ENCODE peak calls at places on chromosome 21, in nine cellular contexts. One of them, this sample, is unnamed.
A peak's percentile ranks its signal among the peaks of the same experiment; 100 is the strongest.

GRCh38 chr21:42556960-42557359 is 43.3 kb downstream of the SLC37A1 start:
- DNase-seq in IMR-90: no peak
- DNase-seq in hepatocyte: no peak
- DNase-seq in HCT116: no peak
- DNase-seq in PC-3: no peak
- DNase-seq in fibroblast of lung: no peak
- DNase-seq in PC-9: no peak
- DNase-seq in mesendoderm: no peak
- DNase-seq in A549: no peak
- DNase-seq in this sample: no peak

GRCh38 chr21:14401217-14401616 is 18.3 kb upstream of the HSPA13 start:
- DNase-seq in IMR-90: no peak
- DNase-seq in hepatocyte: no peak
- DNase-seq in HCT116: no peak
- DNase-seq in PC-3: no peak
- DNase-seq in fibroblast of lung: no peak
- DNase-seq in PC-9: no peak
- DNase-seq in mesendoderm: peak; percentile 43
- DNase-seq in A549: no peak
- DNase-seq in this sample: no peak

GRCh38 chr21:35244514-35244913 is 195.4 kb upstream of the RUNX1 start:
- DNase-seq in IMR-90: peak; percentile 77
- DNase-seq in hepatocyte: no peak
- DNase-seq in HCT116: no peak
- DNase-seq in PC-3: no peak
- DNase-seq in fibroblast of lung: peak; percentile 14
- DNase-seq in PC-9: no peak
- DNase-seq in mesendoderm: no peak
- DNase-seq in A549: no peak
- DNase-seq in this sample: no peak

GRCh38 chr21:21188513-21189188 is 190.4 kb downstream of the NCAM2 start:
- DNase-seq in IMR-90: no peak
- DNase-seq in hepatocyte: no peak
- DNase-seq in HCT116: no peak
- DNase-seq in PC-3: no peak
- DNase-seq in fibroblast of lung: no peak
- DNase-seq in PC-9: no peak
- DNase-seq in mesendoderm: no peak
- DNase-seq in A549: no peak
- DNase-seq in this sample: no peak

GRCh38 chr21:32088471-32088870 is 190.4 kb downstream of the MIS18A start:
- DNase-seq in IMR-90: no peak
- DNase-seq in hepatocyte: no peak
- DNase-seq in HCT116: no peak
- DNase-seq in PC-3: no peak
- DNase-seq in fibroblast of lung: no peak
- DNase-seq in PC-9: no peak
- DNase-seq in mesendoderm: no peak
- DNase-seq in A549: no peak
- DNase-seq in this sample: no peak

GRCh38 chr21:26389971-26390641 is 183.0 kb downstream of the CYYR1 start:
- DNase-seq in IMR-90: peak; percentile 21
- DNase-seq in hepatocyte: no peak
- DNase-seq in HCT116: peak; percentile 34
- DNase-seq in PC-3: peak; percentile 96
- DNase-seq in fibroblast of lung: peak; percentile 77
- DNase-seq in PC-9: peak; percentile 98
- DNase-seq in mesendoderm: peak; percentile 21
- DNase-seq in A549: peak; percentile 75
- DNase-seq in this sample: peak; percentile 83

GRCh38 chr21:31557956-31558838 is 101.3 kb upstream of the SOD1 start:
- DNase-seq in IMR-90: no peak
- DNase-seq in hepatocyte: peak; percentile 64
- DNase-seq in HCT116: no peak
- DNase-seq in PC-3: peak; percentile 8
- DNase-seq in fibroblast of lung: peak; percentile 15
- DNase-seq in PC-9: peak; percentile 40
- DNase-seq in mesendoderm: peak; percentile 77
- DNase-seq in A549: no peak
- DNase-seq in this sample: peak; percentile 59

GRCh38 chr21:29189358-29189757 is 58.9 kb downstream of the MAP3K7CL start:
- DNase-seq in IMR-90: peak; percentile 44
- DNase-seq in hepatocyte: no peak
- DNase-seq in HCT116: no peak
- DNase-seq in PC-3: no peak
- DNase-seq in fibroblast of lung: peak; percentile 56
- DNase-seq in PC-9: peak; percentile 37
- DNase-seq in mesendoderm: no peak
- DNase-seq in A549: no peak
- DNase-seq in this sample: no peak

GRCh38 chr21:14589855-14590563 is 43.9 kb upstream of the SAMSN1 start:
- DNase-seq in IMR-90: no peak
- DNase-seq in hepatocyte: no peak
- DNase-seq in HCT116: no peak
- DNase-seq in PC-3: no peak
- DNase-seq in fibroblast of lung: no peak
- DNase-seq in PC-9: no peak
- DNase-seq in mesendoderm: no peak
- DNase-seq in A549: no peak
- DNase-seq in this sample: peak; percentile 84

GRCh38 chr21:34684174-34684876 is 15.5 kb downstream of the CLIC6 start:
- DNase-seq in IMR-90: no peak
- DNase-seq in hepatocyte: no peak
- DNase-seq in HCT116: no peak
- DNase-seq in PC-3: no peak
- DNase-seq in fibroblast of lung: no peak
- DNase-seq in PC-9: no peak
- DNase-seq in mesendoderm: no peak
- DNase-seq in A549: no peak
- DNase-seq in this sample: no peak

GRCh38 chr21:41411449-41412089 is 14.5 kb upstream of the MX1 start:
- DNase-seq in IMR-90: no peak
- DNase-seq in hepatocyte: no peak
- DNase-seq in HCT116: no peak
- DNase-seq in PC-3: peak; percentile 40
- DNase-seq in fibroblast of lung: no peak
- DNase-seq in PC-9: no peak
- DNase-seq in mesendoderm: peak; percentile 64
- DNase-seq in A549: peak; percentile 15
- DNase-seq in this sample: no peak

GRCh38 chr21:18147678-18148077 is 97.0 kb upstream of the CHODL start:
- DNase-seq in IMR-90: no peak
- DNase-seq in hepatocyte: no peak
- DNase-seq in HCT116: no peak
- DNase-seq in PC-3: peak; percentile 9
- DNase-seq in fibroblast of lung: no peak
- DNase-seq in PC-9: no peak
- DNase-seq in mesendoderm: no peak
- DNase-seq in A549: no peak
- DNase-seq in this sample: no peak

GRCh38 chr21:42543106-42543847 is 29.6 kb downstream of the SLC37A1 start:
- DNase-seq in IMR-90: no peak
- DNase-seq in hepatocyte: no peak
- DNase-seq in HCT116: no peak
- DNase-seq in PC-3: no peak
- DNase-seq in fibroblast of lung: no peak
- DNase-seq in PC-9: no peak
- DNase-seq in mesendoderm: no peak
- DNase-seq in A549: no peak
- DNase-seq in this sample: no peak

GRCh38 chr21:43985690-43986251 is 26.3 kb upstream of the TRAPPC10 start:
- DNase-seq in IMR-90: no peak
- DNase-seq in hepatocyte: no peak
- DNase-seq in HCT116: no peak
- DNase-seq in PC-3: no peak
- DNase-seq in fibroblast of lung: no peak
- DNase-seq in PC-9: no peak
- DNase-seq in mesendoderm: peak; percentile 25
- DNase-seq in A549: no peak
- DNase-seq in this sample: no peak
- H3K4me2 ChIP-seq in IMR-90: no peak overlapping the region
- H3K4me2 ChIP-seq in hepatocyte: peak overlapping the region; percentile 49
- H3K4me2 ChIP-seq in HCT116: no peak overlapping the region
- H3K4me2 ChIP-seq in PC-3: no peak overlapping the region
- H3K4me2 ChIP-seq in fibroblast of lung: no peak overlapping the region
- H3K4me2 ChIP-seq in PC-9: no peak overlapping the region
- H3K4me2 ChIP-seq in mesendoderm: peak overlapping the region; percentile 57
- H3K4me2 ChIP-seq in A549: no peak overlapping the region
- H3K4me2 ChIP-seq in this sample: no peak overlapping the region

GRCh38 chr21:43923391-43923790 is 58.4 kb downstream of the AGPAT3 start:
- DNase-seq in IMR-90: peak; percentile 11
- DNase-seq in hepatocyte: no peak
- DNase-seq in HCT116: no peak
- DNase-seq in PC-3: no peak
- DNase-seq in fibroblast of lung: no peak
- DNase-seq in PC-9: no peak
- DNase-seq in mesendoderm: no peak
- DNase-seq in A549: no peak
- DNase-seq in this sample: no peak

GRCh38 chr21:43921979-43922945 is 57.2 kb downstream of the AGPAT3 start:
- DNase-seq in IMR-90: peak; percentile 26
- DNase-seq in hepatocyte: no peak
- DNase-seq in HCT116: no peak
- DNase-seq in PC-3: no peak
- DNase-seq in fibroblast of lung: peak; percentile 40
- DNase-seq in PC-9: no peak
- DNase-seq in mesendoderm: peak; percentile 69
- DNase-seq in A549: no peak
- DNase-seq in this sample: no peak

GRCh38 chr21:43921602-43921978 is 56.6 kb downstream of the AGPAT3 start:
- DNase-seq in IMR-90: no peak
- DNase-seq in hepatocyte: peak; percentile 59
- DNase-seq in HCT116: no peak
- DNase-seq in PC-3: no peak
- DNase-seq in fibroblast of lung: no peak
- DNase-seq in PC-9: no peak
- DNase-seq in mesendoderm: no peak
- DNase-seq in A549: no peak
- DNase-seq in this sample: no peak

GRCh38 chr21:43924421-43925095 is 59.5 kb downstream of the AGPAT3 start:
- DNase-seq in IMR-90: no peak
- DNase-seq in hepatocyte: peak; percentile 49
- DNase-seq in HCT116: no peak
- DNase-seq in PC-3: no peak
- DNase-seq in fibroblast of lung: no peak
- DNase-seq in PC-9: no peak
- DNase-seq in mesendoderm: no peak
- DNase-seq in A549: no peak
- DNase-seq in this sample: no peak

GRCh38 chr21:43922949-43923348 is 57.9 kb downstream of the AGPAT3 start:
- DNase-seq in IMR-90: no peak
- DNase-seq in hepatocyte: no peak
- DNase-seq in HCT116: no peak
- DNase-seq in PC-3: no peak
- DNase-seq in fibroblast of lung: no peak
- DNase-seq in PC-9: no peak
- DNase-seq in mesendoderm: no peak
- DNase-seq in A549: no peak
- DNase-seq in this sample: no peak
- H3K4me2 ChIP-seq in IMR-90: no peak overlapping the region
- H3K4me2 ChIP-seq in hepatocyte: no peak overlapping the region
- H3K4me2 ChIP-seq in HCT116: no peak overlapping the region
- H3K4me2 ChIP-seq in PC-3: no peak overlapping the region
- H3K4me2 ChIP-seq in fibroblast of lung: no peak overlapping the region
- H3K4me2 ChIP-seq in PC-9: no peak overlapping the region
- H3K4me2 ChIP-seq in mesendoderm: no peak overlapping the region
- H3K4me2 ChIP-seq in A549: no peak overlapping the region
- H3K4me2 ChIP-seq in this sample: no peak overlapping the region

GRCh38 chr21:33185852-33186251 is 43.9 kb upstream of the IFNAR2 start:
- DNase-seq in IMR-90: no peak
- DNase-seq in hepatocyte: no peak
- DNase-seq in HCT116: no peak
- DNase-seq in PC-3: no peak
- DNase-seq in fibroblast of lung: no peak
- DNase-seq in PC-9: no peak
- DNase-seq in mesendoderm: no peak
- DNase-seq in A549: no peak
- DNase-seq in this sample: no peak
- H3K4me2 ChIP-seq in IMR-90: no peak overlapping the region
- H3K4me2 ChIP-seq in hepatocyte: no peak overlapping the region
- H3K4me2 ChIP-seq in HCT116: no peak overlapping the region
- H3K4me2 ChIP-seq in PC-3: no peak overlapping the region
- H3K4me2 ChIP-seq in fibroblast of lung: no peak overlapping the region
- H3K4me2 ChIP-seq in PC-9: no peak overlapping the region
- H3K4me2 ChIP-seq in mesendoderm: no peak overlapping the region
- H3K4me2 ChIP-seq in A549: no peak overlapping the region
- H3K4me2 ChIP-seq in this sample: no peak overlapping the region

GRCh38 chr21:44423941-44424607 is 31.2 kb upstream of the LRRC3 start:
- DNase-seq in IMR-90: no peak
- DNase-seq in hepatocyte: no peak
- DNase-seq in HCT116: no peak
- DNase-seq in PC-3: no peak
- DNase-seq in fibroblast of lung: no peak
- DNase-seq in PC-9: no peak
- DNase-seq in mesendoderm: no peak
- DNase-seq in A549: no peak
- DNase-seq in this sample: no peak

GRCh38 chr21:44426663-44427191 is 28.6 kb upstream of the LRRC3 start:
- DNase-seq in IMR-90: no peak
- DNase-seq in hepatocyte: no peak
- DNase-seq in HCT116: no peak
- DNase-seq in PC-3: no peak
- DNase-seq in fibroblast of lung: no peak
- DNase-seq in PC-9: no peak
- DNase-seq in mesendoderm: no peak
- DNase-seq in A549: no peak
- DNase-seq in this sample: no peak

GRCh38 chr21:44425895-44426662 is 29.2 kb upstream of the LRRC3 start:
- DNase-seq in IMR-90: no peak
- DNase-seq in hepatocyte: no peak
- DNase-seq in HCT116: no peak
- DNase-seq in PC-3: no peak
- DNase-seq in fibroblast of lung: no peak
- DNase-seq in PC-9: no peak
- DNase-seq in mesendoderm: no peak
- DNase-seq in A549: no peak
- DNase-seq in this sample: no peak

GRCh38 chr21:44424608-44425306 is 30.6 kb upstream of the LRRC3 start:
- DNase-seq in IMR-90: no peak
- DNase-seq in hepatocyte: no peak
- DNase-seq in HCT116: no peak
- DNase-seq in PC-3: no peak
- DNase-seq in fibroblast of lung: no peak
- DNase-seq in PC-9: no peak
- DNase-seq in mesendoderm: no peak
- DNase-seq in A549: no peak
- DNase-seq in this sample: no peak

DNA sequence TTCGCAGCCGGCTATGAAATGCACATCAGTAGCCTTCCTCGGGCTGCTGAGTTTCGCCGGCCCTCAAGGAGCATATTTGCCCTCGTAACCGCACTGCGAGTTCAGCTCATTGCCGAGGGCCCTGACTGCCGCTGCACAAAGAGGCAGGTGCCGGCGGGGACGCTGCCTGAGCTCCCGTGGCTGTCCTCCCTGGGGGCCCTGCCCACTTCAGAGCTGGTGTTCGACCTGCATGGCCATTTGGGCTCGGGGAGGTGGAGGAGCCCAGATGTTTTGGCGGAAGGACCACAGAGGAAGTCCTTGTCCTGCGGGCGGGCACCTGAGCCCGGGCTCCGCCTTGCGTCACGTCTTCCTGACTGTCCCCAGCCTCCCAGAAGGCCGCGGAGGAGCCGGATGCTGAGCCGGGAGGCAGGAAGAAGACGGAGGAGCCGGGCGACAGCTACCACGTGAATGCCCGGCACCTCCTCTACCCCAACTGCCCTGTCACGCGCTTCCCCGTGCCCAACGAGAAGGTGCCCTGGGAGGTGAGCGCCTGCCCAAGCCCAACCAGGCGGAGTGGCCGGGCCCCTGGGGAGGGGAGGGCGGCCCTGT is 29.9 kb upstream of the LRRC3 start:
- DNase-seq in IMR-90: no peak
- DNase-seq in hepatocyte: no peak
- DNase-seq in HCT116: peak; percentile 73
- DNase-seq in PC-3: peak; percentile 70
- DNase-seq in fibroblast of lung: no peak
- DNase-seq in PC-9: no peak
- DNase-seq in mesendoderm: no peak
- DNase-seq in A549: peak; percentile 39
- DNase-seq in this sample: no peak
- H3K4me2 ChIP-seq in IMR-90: no peak overlapping the region
- H3K4me2 ChIP-seq in hepatocyte: no peak overlapping the region
- H3K4me2 ChIP-seq in HCT116: peak overlapping the region; percentile 95
- H3K4me2 ChIP-seq in PC-3: peak overlapping the region; percentile 88
- H3K4me2 ChIP-seq in fibroblast of lung: no peak overlapping the region
- H3K4me2 ChIP-seq in PC-9: no peak overlapping the region
- H3K4me2 ChIP-seq in mesendoderm: no peak overlapping the region
- H3K4me2 ChIP-seq in A549: peak overlapping the region; percentile 72
- H3K4me2 ChIP-seq in this sample: no peak overlapping the region